ENCODE peak calls at places on chromosomes 13 and 19, in five cellular contexts. Q is fibroblast of lung, G is breast epithelium, U is aorta, F is AG04450. H is an unnamed sample.

GRCh38 chr13:28529836-28530235 is 34.9 kb upstream of the FLT1 start:
- DNase-seq in Q (no peak), G (no peak), U (no peak), F (no peak), H (no peak)

GRCh38 chr13:77176350-77176749 is 149.4 kb upstream of the FBXL3 start:
- DNase-seq in Q (peak; percentile 82), G (no peak), U (no peak), F (peak; percentile 42), H (no peak)

GRCh38 chr19:2097330-2098327 is 914 bp downstream of the IZUMO4 start:
- DNase-seq in Q (no peak), G (no peak), U (peak; percentile 69), F (no peak), H (peak; percentile 80)

GRCh38 chr13:33723772-33724435 is 94.0 kb upstream of the RFC3 start:
- DNase-seq in Q (peak; percentile 80), G (peak; percentile 78), U (peak; percentile 82), F (peak; percentile 69), H (peak; percentile 90)

GRCh38 chr13:112781881-112782361 is 92.1 kb downstream of the ATP11A start:
- DNase-seq in Q (peak; percentile 69), G (no peak), U (no peak), F (no peak), H (peak; percentile 78)

GRCh38 chr19:31349160-31349881 is at the start of gene TSHZ3:
- DNase-seq in Q (peak; percentile 87), G (no peak), U (peak; percentile 92), F (no peak), H (peak; percentile 94)

GRCh38 chr19:2751438-2751830 is 11.6 kb upstream of the SLC39A3 start:
- DNase-seq in Q (no peak), G (no peak), U (no peak), F (no peak), H (no peak)

GRCh38 chr13:63731896-63732295 is 2316.2 kb upstream of the PCDH20 start:
- DNase-seq in Q (no peak), G (no peak), U (no peak), F (no peak), H (no peak)

GRCh38 chr19:2567580-2567979 is 91.7 kb downstream of the GADD45B start:
- DNase-seq in Q (no peak), G (no peak), U (peak; percentile 92), F (no peak), H (peak; percentile 85)

GRCh38 chr13:112052213-112052612 is 14.7 kb upstream of the SOX1 start:
- DNase-seq in Q (no peak), G (no peak), U (no peak), F (no peak), H (no peak)

DNA sequence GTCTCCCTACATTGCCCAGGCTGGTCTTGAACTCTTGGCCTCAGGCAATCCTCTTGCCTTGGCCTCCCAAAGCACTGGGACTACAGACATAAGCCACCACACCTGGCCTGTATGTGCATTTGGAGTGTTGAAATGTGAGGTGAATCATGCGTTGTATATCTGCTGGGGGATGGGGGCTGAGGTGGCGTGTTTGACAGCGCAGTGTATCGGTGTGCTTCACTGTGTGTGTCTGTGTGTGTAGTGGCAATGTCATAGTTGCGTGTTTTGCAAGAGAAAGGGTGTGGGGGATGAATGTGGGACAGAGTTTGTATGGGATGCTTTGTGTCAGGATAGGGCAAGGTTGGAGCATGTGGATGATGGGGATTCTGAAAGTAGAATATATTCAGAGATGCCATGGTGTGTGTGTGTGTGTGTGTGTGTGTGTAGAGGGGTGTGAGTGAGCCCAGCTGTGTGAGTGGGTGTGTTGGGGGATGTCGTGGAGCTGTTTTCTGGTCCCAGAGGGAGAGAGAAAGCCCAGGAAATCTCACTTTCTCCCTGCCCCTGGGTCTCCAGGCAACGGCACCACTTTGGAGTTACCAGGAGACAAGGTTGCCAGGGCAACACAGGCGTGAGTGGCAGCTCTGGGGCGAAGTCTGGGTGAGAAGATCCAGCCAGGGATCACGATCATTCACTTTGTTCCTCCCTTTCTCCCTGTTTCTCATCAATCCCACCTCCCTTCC is 1.1 kb upstream of the SWSAP1 start:
- DNase-seq in Q (peak; percentile 36), G (no peak), U (no peak), F (no peak), H (no peak)
- H3K4me3 ChIP-seq in Q (no peak overlapping the region), G (no peak overlapping the region), U (no peak overlapping the region), F (no peak overlapping the region), H (no peak overlapping the region)

DNA sequence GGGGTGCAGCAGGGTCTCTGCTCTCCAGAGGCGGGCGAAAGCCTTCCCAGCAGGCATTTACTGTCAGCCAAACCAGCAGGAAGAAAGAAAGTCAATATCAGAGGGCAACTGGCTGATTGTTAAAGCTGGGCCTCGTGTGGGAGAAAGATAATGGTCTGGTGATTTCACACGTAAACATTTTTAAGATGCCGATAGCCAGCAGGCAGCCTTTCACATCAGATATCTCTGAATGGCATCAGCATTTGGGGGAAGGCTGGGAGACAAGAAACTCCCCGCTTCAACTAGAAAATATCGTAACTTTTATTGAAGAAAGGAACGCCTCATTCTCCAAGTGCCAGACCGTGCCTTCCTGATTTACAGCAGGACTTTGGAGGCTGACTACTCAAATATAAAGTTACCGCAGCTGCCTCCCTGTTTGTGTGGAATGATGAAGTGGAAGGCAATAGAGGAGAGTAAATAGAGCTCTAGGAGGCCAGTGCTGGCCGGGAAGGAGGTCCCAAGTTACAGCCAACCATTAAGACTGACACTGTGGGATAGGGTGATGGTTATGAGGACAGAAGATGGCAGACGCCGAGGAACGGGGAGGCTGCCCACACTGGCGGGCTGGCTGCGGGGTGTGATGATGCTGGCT is 284.3 kb upstream of the MAB21L1 start:
- DNase-seq in Q (no peak), G (no peak), U (no peak), F (no peak), H (no peak)
- H3K27ac ChIP-seq in Q (no peak overlapping the region), G (no peak overlapping the region), U (no peak overlapping the region), F (no peak overlapping the region), H (no peak overlapping the region)

DNA sequence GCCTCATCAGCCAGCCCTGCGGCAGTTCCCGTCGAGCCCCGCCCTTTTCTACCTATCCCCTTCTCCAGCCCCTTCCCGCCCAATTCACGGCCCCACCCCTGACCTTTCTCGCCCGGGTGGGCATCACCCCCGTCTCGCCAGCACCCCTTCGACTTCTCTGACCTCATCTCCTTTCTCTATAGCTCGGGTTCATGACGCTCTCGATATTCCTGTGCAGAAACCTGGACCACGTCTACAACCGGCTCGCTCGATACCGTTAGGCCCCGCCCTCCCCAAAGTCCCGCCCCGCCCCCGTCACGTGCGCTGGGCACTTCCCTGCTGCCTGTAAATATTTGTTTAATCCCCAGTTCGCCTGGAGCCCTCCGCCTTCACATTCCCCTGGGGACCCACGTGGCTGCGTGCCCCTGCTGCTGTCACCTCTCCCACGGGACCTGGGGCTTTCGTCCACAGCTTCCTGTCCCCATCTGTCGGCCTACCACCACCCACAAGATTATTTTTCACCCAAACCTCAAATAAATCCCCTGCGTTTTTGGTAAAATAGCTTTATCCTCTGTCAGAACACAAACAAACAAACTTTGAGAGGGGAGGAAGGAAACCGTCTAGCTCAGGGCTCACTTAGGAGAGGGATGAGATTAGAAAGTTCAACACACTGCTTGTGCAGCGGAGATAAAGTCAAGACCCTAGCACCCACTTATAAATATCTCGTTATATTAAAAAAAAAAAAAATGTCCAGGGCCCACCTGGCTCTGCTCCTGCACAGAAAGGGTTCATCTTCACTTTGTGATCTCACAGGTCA is 5.1 kb downstream of the CD37 start:
- DNase-seq in Q (no peak), G (peak; percentile 32), U (peak; percentile 81), F (no peak), H (peak; percentile 85)
- H3K4me3 ChIP-seq in Q (no peak overlapping the region), G (peak overlapping the region; percentile 56), U (peak overlapping the region; percentile 22), F (no peak overlapping the region), H (peak overlapping the region; percentile 44)

GRCh38 chr13:110529522-110530311 is 31.8 kb downstream of the RAB20 start:
- DNase-seq in Q (no peak), G (no peak), U (peak; percentile 53), F (no peak), H (peak; percentile 63)
- H3K27ac ChIP-seq in Q (no peak overlapping the region), G (peak overlapping the region; percentile 26), U (peak overlapping the region; percentile 47), F (no peak overlapping the region), H (peak overlapping the region; percentile 74)

DNA sequence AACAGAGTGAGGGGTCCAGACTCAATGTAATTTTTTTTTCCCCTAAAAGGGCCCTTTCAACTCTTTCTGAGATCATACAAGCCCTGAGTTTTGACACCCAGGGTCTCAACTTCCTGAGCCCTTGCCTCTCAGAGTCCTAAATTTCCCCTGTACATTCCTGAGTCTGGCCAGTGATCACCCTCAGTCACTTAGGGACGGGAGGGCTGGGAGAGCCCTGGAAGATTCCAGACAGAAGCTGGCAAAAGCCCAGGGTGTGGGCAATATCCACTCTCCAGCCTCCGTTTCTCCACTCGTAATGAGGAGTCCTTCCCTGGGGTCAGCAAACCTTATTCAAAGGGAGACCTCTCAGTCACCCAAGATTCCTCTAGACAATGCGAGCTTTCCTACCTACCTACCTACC is 1.6 kb downstream of the PPP1R13L start:
- DNase-seq in Q (no peak), G (no peak), U (no peak), F (no peak), H (no peak)
- H3K4me3 ChIP-seq in Q (no peak overlapping the region), G (peak overlapping the region; percentile 66), U (no peak overlapping the region), F (no peak overlapping the region), H (no peak overlapping the region)

GRCh38 chr13:98544105-98544710 is 32.7 kb downstream of the STK24 start:
- DNase-seq in Q (no peak), G (no peak), U (no peak), F (no peak), H (no peak)
- H3K27ac ChIP-seq in Q (no peak overlapping the region), G (no peak overlapping the region), U (no peak overlapping the region), F (no peak overlapping the region), H (peak overlapping the region; percentile 47)

GRCh38 chr19:15498910-15499309 is 9.4 kb upstream of the CYP4F22 start:
- DNase-seq in Q (no peak), G (no peak), U (no peak), F (no peak), H (no peak)
- H3K4me3 ChIP-seq in Q (no peak overlapping the region), G (no peak overlapping the region), U (no peak overlapping the region), F (no peak overlapping the region), H (no peak overlapping the region)